ENCODE peak calls at places on chromosome X, in five cellular contexts. O, I, F, T and P are unnamed samples.

GRCh38 chrX:106728337-106728736 is 1.8 kb downstream of the RNF128 start:
- DNase-seq in I (no peak), F (no peak), O (no peak), T (no peak), P (no peak)

GRCh38 chrX:72130156-72130761 is 1.5 kb downstream of the RTL5 start:
- DNase-seq in O (no peak), T (no peak), F (no peak), I (no peak), P (no peak)

GRCh38 chrX:12929701-12930100 is 23.3 kb downstream of the TLR8 start:
- DNase-seq in O (no peak), I (no peak), F (peak), T (no peak), P (no peak)

GRCh38 chrX:48826876-48827653 is 752 bp downstream of the ERAS start:
- DNase-seq in I (no peak), F (no peak), O (no peak), T (no peak), P (no peak)

GRCh38 chrX:119521246-119521645 is 44.0 kb downstream of the STEEP1 start:
- DNase-seq in T (no peak), O (no peak), F (no peak), I (no peak), P (peak)

GRCh38 chrX:45669715-45670360 is 469.2 kb upstream of the DIPK2B start:
- DNase-seq in O (no peak), I (no peak), F (peak), T (no peak), P (no peak)

GRCh38 chrX:66046612-66047235 is 6.8 kb upstream of the VSIG4 start:
- DNase-seq in O (peak), F (no peak), I (peak), T (peak), P (peak)

GRCh38 chrX:84046403-84046984 is 141.5 kb downstream of the RPS6KA6 start:
- DNase-seq in I (peak), T (peak), O (peak), F (peak), P (no peak)

GRCh38 chrX:134734343-134735001 is 76.2 kb upstream of the PLAC1 start:
- DNase-seq in O (no peak), F (peak), I (no peak), T (no peak), P (no peak)

GRCh38 chrX:152070186-152070585 is 68.2 kb downstream of the MAGEA10 start:
- DNase-seq in T (no peak), O (no peak), F (no peak), I (no peak), P (no peak)

GRCh38 chrX:54950730-54951375 is 30.2 kb downstream of the TRO start:
- DNase-seq in O (no peak), T (no peak), F (no peak), I (no peak), P (no peak)

GRCh38 chrX:105209406-105209805 is 11.1 kb downstream of the TEX13A start:
- DNase-seq in F (no peak), I (no peak), T (no peak), O (no peak), P (no peak)

GRCh38 chrX:153948847-153949819 is 4.7 kb upstream of the RENBP start:
- DNase-seq in I (no peak), F (no peak), T (no peak), O (no peak), P (no peak)

GRCh38 chrX:21674430-21675186 is 16.5 kb upstream of the KLHL34 start:
- DNase-seq in O (no peak), T (no peak), F (no peak), I (no peak), P (no peak)

GRCh38 chrX:154030266-154030665 is 10.6 kb upstream of the IRAK1 start:
- DNase-seq in O (no peak), I (no peak), T (no peak), F (no peak), P (no peak)

GRCh38 chrX:63961964-63962363 is 176.9 kb upstream of the ARHGEF9 start:
- DNase-seq in T (no peak), F (no peak), O (no peak), I (no peak), P (no peak)

GRCh38 chrX:112846114-112846513 is 5.5 kb upstream of the AMOT start:
- DNase-seq in F (peak), T (no peak), O (no peak), I (no peak), P (no peak)

GRCh38 chrX:155225774-155226173 is 9.5 kb downstream of the VBP1 start:
- DNase-seq in I (no peak), F (no peak), T (no peak), O (no peak), P (no peak)

GRCh38 chrX:50838820-50839600 is 25.0 kb upstream of the SHROOM4 start:
- DNase-seq in I (no peak), O (no peak), T (no peak), F (no peak), P (no peak)

GRCh38 chrX:149848855-149849254 is 32.1 kb upstream of the MAGEA8 start:
- DNase-seq in F (no peak), T (no peak), O (no peak), I (no peak), P (no peak)

GRCh38 chrX:10761447-10761846 is 141.1 kb upstream of the MID1 start:
- DNase-seq in I (no peak), T (no peak), F (no peak), O (peak), P (no peak)

GRCh38 chrX:122421434-122422121 is 762.5 kb upstream of the GRIA3 start:
- DNase-seq in T (no peak), O (no peak), I (no peak), F (no peak), P (no peak)

GRCh38 chrX:40474205-40474626 is 106.6 kb upstream of the ATP6AP2 start:
- DNase-seq in I (no peak), F (peak), O (no peak), T (no peak), P (no peak)

GRCh38 chrX:4805559-4805958 is 1092.1 kb upstream of the PRKX start:
- DNase-seq in F (no peak), O (no peak), T (no peak), I (no peak), P (no peak)

GRCh38 chrX:97000682-97001393 is 117.1 kb downstream of the RPA4 start:
- DNase-seq in I (no peak), T (no peak), F (no peak), O (no peak), P (no peak)

GRCh38 chrX:37302569-37302968 is 46.6 kb upstream of the PRRG1 start:
- DNase-seq in O (peak), F (peak), T (no peak), I (no peak), P (no peak)

GRCh38 chrX:55142206-55142918 is 53.5 kb downstream of the PAGE2 start:
- DNase-seq in F (no peak), I (no peak), O (no peak), T (no peak), P (no peak)

GRCh38 chrX:2879670-2880069 is 49.5 kb downstream of the ARSD start:
- DNase-seq in T (no peak), F (no peak), O (no peak), I (no peak), P (no peak)

GRCh38 chrX:7709845-7710244 is 133.1 kb upstream of the VCX start:
- DNase-seq in I (no peak), O (no peak), F (no peak), T (no peak), P (no peak)

GRCh38 chrX:8704184-8704583 is 27.8 kb downstream of the ANOS1 start:
- DNase-seq in I (no peak), F (no peak), O (no peak), T (no peak), P (no peak)